ENCODE peak calls at places on chromosomes 16 and 17, in four cellular contexts. One of them, this sample, is unnamed.

GRCh38 chr17:73304971-73305786 is 6.6 kb downstream of the CDC42EP4 start:
- DNase-seq in sigmoid colon: peak
- DNase-seq in AG04449: no peak
- DNase-seq in endothelial cell: peak
- DNase-seq in this sample: no peak

GRCh38 chr17:74099441-74100340 is 103.8 kb upstream of the RPL38 start:
- DNase-seq in sigmoid colon: no peak
- DNase-seq in AG04449: no peak
- DNase-seq in endothelial cell: no peak
- DNase-seq in this sample: no peak

GRCh38 chr16:69195371-69196029 is 8.5 kb downstream of the SNTB2 start:
- DNase-seq in sigmoid colon: no peak
- DNase-seq in AG04449: no peak
- DNase-seq in endothelial cell: no peak
- DNase-seq in this sample: no peak

GRCh38 chr17:37885136-37885535 is 39.1 kb upstream of the TBC1D3K start:
- DNase-seq in sigmoid colon: no peak
- DNase-seq in AG04449: no peak
- DNase-seq in endothelial cell: no peak
- DNase-seq in this sample: no peak

GRCh38 chr16:30184430-30185140 is 1.2 kb downstream of the CORO1A start:
- DNase-seq in sigmoid colon: peak
- DNase-seq in AG04449: no peak
- DNase-seq in endothelial cell: no peak
- DNase-seq in this sample: no peak

GRCh38 chr16:89478576-89479221 is 11.7 kb downstream of the ANKRD11 start:
- DNase-seq in sigmoid colon: no peak
- DNase-seq in AG04449: no peak
- DNase-seq in endothelial cell: no peak
- DNase-seq in this sample: no peak

GRCh38 chr16:79823644-79824043 is 223.1 kb upstream of the MAF start:
- DNase-seq in sigmoid colon: no peak
- DNase-seq in AG04449: no peak
- DNase-seq in endothelial cell: no peak
- DNase-seq in this sample: no peak

GRCh38 chr17:72362466-72363335 is 241.9 kb downstream of the SOX9 start:
- DNase-seq in sigmoid colon: no peak
- DNase-seq in AG04449: no peak
- DNase-seq in endothelial cell: no peak
- DNase-seq in this sample: no peak

GRCh38 chr16:27174007-27174406 is 29.3 kb upstream of the KDM8 start:
- DNase-seq in sigmoid colon: no peak
- DNase-seq in AG04449: no peak
- DNase-seq in endothelial cell: no peak
- DNase-seq in this sample: no peak

GRCh38 chr17:41666708-41667279 is 21.9 kb upstream of the EIF1 start:
- DNase-seq in sigmoid colon: peak
- DNase-seq in AG04449: no peak
- DNase-seq in endothelial cell: peak
- DNase-seq in this sample: no peak

GRCh38 chr16:69365901-69366300 is 14.3 kb upstream of the TMED6 start:
- DNase-seq in sigmoid colon: no peak
- DNase-seq in AG04449: no peak
- DNase-seq in endothelial cell: no peak
- DNase-seq in this sample: no peak

GRCh38 chr16:31072540-31073072 is 1.4 kb downstream of the ZNF668 start:
- DNase-seq in sigmoid colon: peak
- DNase-seq in AG04449: no peak
- DNase-seq in endothelial cell: peak
- DNase-seq in this sample: no peak

GRCh38 chr16:22813223-22813945 is 578 bp upstream of the HS3ST2 start:
- DNase-seq in sigmoid colon: peak
- DNase-seq in AG04449: no peak
- DNase-seq in endothelial cell: peak
- DNase-seq in this sample: no peak

GRCh38 chr16:13453325-13453724 is 466.6 kb upstream of the ERCC4 start:
- DNase-seq in sigmoid colon: no peak
- DNase-seq in AG04449: no peak
- DNase-seq in endothelial cell: no peak
- DNase-seq in this sample: no peak

GRCh38 chr17:50338645-50339044 is 7.3 kb upstream of the XYLT2 start:
- DNase-seq in sigmoid colon: no peak
- DNase-seq in AG04449: no peak
- DNase-seq in endothelial cell: no peak
- DNase-seq in this sample: no peak

GRCh38 chr17:38577645-38578173 is 28.0 kb downstream of the SRCIN1 start:
- DNase-seq in sigmoid colon: no peak
- DNase-seq in AG04449: no peak
- DNase-seq in endothelial cell: no peak
- DNase-seq in this sample: no peak

GRCh38 chr17:49522329-49522890 is 27.3 kb downstream of the NGFR start:
- DNase-seq in sigmoid colon: no peak
- DNase-seq in AG04449: no peak
- DNase-seq in endothelial cell: no peak
- DNase-seq in this sample: peak

GRCh38 chr16:69595127-69596036 is 29.6 kb downstream of the NFAT5 start:
- DNase-seq in sigmoid colon: no peak
- DNase-seq in AG04449: no peak
- DNase-seq in endothelial cell: no peak
- DNase-seq in this sample: no peak

GRCh38 chr16:53576904-53577303 is 73.9 kb upstream of the AKTIP start:
- DNase-seq in sigmoid colon: no peak
- DNase-seq in AG04449: no peak
- DNase-seq in endothelial cell: no peak
- DNase-seq in this sample: no peak

GRCh38 chr17:70060415-70060814 is 14.6 kb upstream of the KCNJ16 start:
- DNase-seq in sigmoid colon: no peak
- DNase-seq in AG04449: no peak
- DNase-seq in endothelial cell: no peak
- DNase-seq in this sample: no peak

GRCh38 chr16:85381738-85382592 is 231.2 kb upstream of the GSE1 start:
- DNase-seq in sigmoid colon: peak
- DNase-seq in AG04449: no peak
- DNase-seq in endothelial cell: no peak
- DNase-seq in this sample: no peak

GRCh38 chr16:88060524-88061219 is 109.4 kb downstream of the BANP start:
- DNase-seq in sigmoid colon: no peak
- DNase-seq in AG04449: no peak
- DNase-seq in endothelial cell: no peak
- DNase-seq in this sample: no peak

GRCh38 chr17:56112086-56112485 is 41.2 kb upstream of the ANKFN1 start:
- DNase-seq in sigmoid colon: no peak
- DNase-seq in AG04449: peak
- DNase-seq in endothelial cell: no peak
- DNase-seq in this sample: no peak

GRCh38 chr16:22924492-22924891 is 110.5 kb downstream of the HS3ST2 start:
- DNase-seq in sigmoid colon: no peak
- DNase-seq in AG04449: no peak
- DNase-seq in endothelial cell: no peak
- DNase-seq in this sample: no peak

GRCh38 chr17:49252148-49252682 is 21.6 kb upstream of the PHOSPHO1 start:
- DNase-seq in sigmoid colon: no peak
- DNase-seq in AG04449: no peak
- DNase-seq in endothelial cell: no peak
- DNase-seq in this sample: no peak

GRCh38 chr17:79839363-79840203 is at the start of gene CBX4:
- DNase-seq in sigmoid colon: peak
- DNase-seq in AG04449: peak
- DNase-seq in endothelial cell: peak
- DNase-seq in this sample: no peak
- TF ChIP-seq CTCF in sigmoid colon: peak
- TF ChIP-seq CTCF in AG04449: peak
- TF ChIP-seq CTCF in endothelial cell: peak
- TF ChIP-seq CTCF in this sample: peak

GRCh38 chr16:6331770-6332169 is 1000.9 kb upstream of the RBFOX1 start:
- DNase-seq in sigmoid colon: no peak
- DNase-seq in AG04449: no peak
- DNase-seq in endothelial cell: no peak
- DNase-seq in this sample: no peak

GRCh38 chr16:6335072-6335471 is 997.6 kb upstream of the RBFOX1 start:
- DNase-seq in sigmoid colon: no peak
- DNase-seq in AG04449: no peak
- DNase-seq in endothelial cell: peak
- DNase-seq in this sample: no peak
- TF ChIP-seq CTCF in sigmoid colon: no peak
- TF ChIP-seq CTCF in AG04449: no peak
- TF ChIP-seq CTCF in endothelial cell: peak
- TF ChIP-seq CTCF in this sample: peak

GRCh38 chr17:60678118-60678444 is 430 bp downstream of the BCAS3 start:
- DNase-seq in sigmoid colon: no peak
- DNase-seq in AG04449: no peak
- DNase-seq in endothelial cell: no peak
- DNase-seq in this sample: no peak
- TF ChIP-seq CTCF in sigmoid colon: no peak
- TF ChIP-seq CTCF in AG04449: no peak
- TF ChIP-seq CTCF in endothelial cell: no peak
- TF ChIP-seq CTCF in this sample: no peak

DNA sequence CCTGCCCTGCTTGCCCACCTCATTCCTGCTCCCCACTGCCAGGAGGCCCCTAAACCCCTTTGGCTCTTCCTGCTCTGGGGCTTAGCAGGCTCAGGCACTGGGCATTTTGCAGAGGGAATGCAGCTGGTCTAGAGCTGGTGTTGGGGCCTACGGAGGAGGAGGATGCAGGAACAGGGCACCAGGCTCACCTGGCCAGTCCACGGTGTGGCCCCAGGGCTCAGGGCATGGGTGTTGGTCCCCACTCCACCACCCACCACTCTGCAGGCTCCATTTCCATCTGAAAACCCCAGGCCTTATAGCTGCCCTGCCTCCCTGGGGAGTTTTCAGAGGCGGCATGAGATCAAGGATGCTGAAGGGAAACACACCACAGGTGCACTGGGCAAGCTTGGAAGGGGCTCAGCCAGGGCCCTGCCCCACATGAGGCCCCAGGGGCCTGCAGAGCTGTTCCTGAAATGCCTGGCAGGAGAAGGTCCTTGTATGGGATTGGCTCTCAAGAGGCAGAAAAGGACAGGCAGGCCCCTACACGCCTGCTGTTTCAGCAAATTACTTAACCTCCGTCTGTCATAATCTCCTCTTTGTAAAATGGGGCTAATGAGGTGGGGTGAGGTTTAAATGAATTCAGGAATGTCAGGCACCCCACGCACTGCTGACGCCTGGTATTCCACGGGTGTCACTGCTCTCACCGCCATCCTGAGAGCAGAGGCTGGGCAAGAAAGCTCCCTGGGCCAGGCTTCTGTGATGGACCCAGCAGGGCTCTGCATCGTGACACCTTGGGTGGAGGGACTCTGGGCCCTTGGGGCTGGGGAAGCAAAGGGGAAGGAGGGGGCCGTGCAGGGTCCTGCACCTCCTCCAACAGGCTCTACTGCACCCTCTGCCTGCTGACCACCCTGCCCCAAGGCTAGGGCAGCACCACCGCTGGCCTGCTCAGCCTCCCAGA is 9.3 kb downstream of the SLC47A2 start:
- DNase-seq in sigmoid colon: no peak
- DNase-seq in AG04449: no peak
- DNase-seq in endothelial cell: no peak
- DNase-seq in this sample: no peak
- TF ChIP-seq CTCF in sigmoid colon: no peak
- TF ChIP-seq CTCF in AG04449: no peak
- TF ChIP-seq CTCF in endothelial cell: no peak
- TF ChIP-seq CTCF in this sample: no peak

DNA sequence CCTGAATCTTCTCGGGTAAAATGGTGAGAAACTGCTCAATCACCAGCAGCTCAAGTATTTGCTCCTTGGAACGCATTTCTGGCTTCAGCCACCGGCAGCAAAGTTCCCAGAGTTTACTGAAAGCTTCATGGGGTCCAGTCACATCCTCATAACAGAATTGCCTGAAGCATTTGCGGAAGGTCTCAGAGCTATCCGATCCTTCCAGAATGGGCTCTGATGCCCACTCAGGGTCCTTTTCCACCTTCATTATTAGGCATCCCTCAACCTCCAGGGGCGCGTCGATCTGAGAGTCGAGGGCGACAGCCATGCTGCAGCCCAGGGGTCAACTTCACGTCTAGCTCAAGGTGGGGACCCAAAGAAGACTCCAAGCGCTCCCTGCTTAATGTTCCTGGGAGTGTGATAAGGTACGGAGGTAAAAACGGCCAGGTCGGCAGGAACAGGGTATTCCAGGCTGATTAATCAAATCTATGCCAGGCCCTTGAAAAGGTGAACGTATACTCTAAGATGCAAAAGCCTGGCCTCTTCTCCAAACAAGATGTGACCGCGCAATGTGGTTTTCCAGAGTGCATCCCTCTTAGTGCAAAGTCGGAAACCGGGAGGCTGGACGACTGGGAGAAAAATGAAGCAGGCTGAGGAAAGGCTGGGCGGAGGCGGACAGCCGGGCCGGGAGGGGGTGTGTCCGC is 683 bp downstream of the ZKSCAN2 start:
- DNase-seq in sigmoid colon: no peak
- DNase-seq in AG04449: no peak
- DNase-seq in endothelial cell: peak
- DNase-seq in this sample: no peak
- TF ChIP-seq CTCF in sigmoid colon: no peak
- TF ChIP-seq CTCF in AG04449: no peak
- TF ChIP-seq CTCF in endothelial cell: no peak
- TF ChIP-seq CTCF in this sample: peak

GRCh38 chr17:43521389-43521788 is 24.8 kb downstream of the ETV4 start:
- DNase-seq in sigmoid colon: no peak
- DNase-seq in AG04449: no peak
- DNase-seq in endothelial cell: no peak
- DNase-seq in this sample: no peak

GRCh38 chr17:43528988-43529814 is 16.9 kb downstream of the ETV4 start:
- DNase-seq in sigmoid colon: no peak
- DNase-seq in AG04449: no peak
- DNase-seq in endothelial cell: no peak
- DNase-seq in this sample: peak

GRCh38 chr17:43528319-43528987 is 17.7 kb downstream of the ETV4 start:
- DNase-seq in sigmoid colon: no peak
- DNase-seq in AG04449: no peak
- DNase-seq in endothelial cell: no peak
- DNase-seq in this sample: peak

GRCh38 chr17:43526886-43527648 is 19.1 kb downstream of the ETV4 start:
- DNase-seq in sigmoid colon: no peak
- DNase-seq in AG04449: no peak
- DNase-seq in endothelial cell: no peak
- DNase-seq in this sample: no peak

GRCh38 chr17:43524945-43525575 is 21.1 kb downstream of the ETV4 start:
- DNase-seq in sigmoid colon: no peak
- DNase-seq in AG04449: no peak
- DNase-seq in endothelial cell: no peak
- DNase-seq in this sample: no peak
- TF ChIP-seq CTCF in sigmoid colon: no peak
- TF ChIP-seq CTCF in AG04449: no peak
- TF ChIP-seq CTCF in endothelial cell: no peak
- TF ChIP-seq CTCF in this sample: no peak